ENCODE peak calls at places on chromosome 16, in five cellular contexts. N, P, B, S and Q are unnamed samples.

GRCh38 chr16:649646-650045 is 481 bp downstream of the WDR90 start:
- DNase-seq in N (no peak), P (no peak), B (peak; percentile 32), S (no peak), Q (peak; percentile 56)

GRCh38 chr16:27463741-27464662 is 62.0 kb downstream of the IL21R start:
- DNase-seq in N (no peak), P (no peak), B (no peak), S (no peak), Q (no peak)

GRCh38 chr16:24953721-24954120 is 61.4 kb downstream of the ARHGAP17 start:
- DNase-seq in N (no peak), P (peak; percentile 34), B (no peak), S (no peak), Q (no peak)

GRCh38 chr16:58506241-58507194 is 6.6 kb downstream of the NDRG4 start:
- DNase-seq in N (no peak), P (no peak), B (no peak), S (no peak), Q (no peak)

GRCh38 chr16:12158428-12158827 is 181.9 kb downstream of the SNX29 start:
- DNase-seq in N (no peak), P (no peak), B (no peak), S (no peak), Q (peak; percentile 99)

GRCh38 chr16:79158337-79158736 is 442.2 kb downstream of the MAF start:
- DNase-seq in N (no peak), P (no peak), B (no peak), S (no peak), Q (no peak)

GRCh38 chr16:569445-570254 is at the start of gene PIGQ:
- DNase-seq in N (peak; percentile 77), P (peak; percentile 63), B (peak; percentile 58), S (peak; percentile 69), Q (peak; percentile 78)

GRCh38 chr16:87278191-87279093 is 38.8 kb downstream of the C16orf95 start:
- DNase-seq in N (peak; percentile 86), P (peak; percentile 75), B (no peak), S (peak; percentile 60), Q (peak; percentile 48)

GRCh38 chr16:51544850-51545467 is 393.9 kb upstream of the SALL1 start:
- DNase-seq in N (no peak), P (no peak), B (no peak), S (no peak), Q (no peak)

GRCh38 chr16:51392651-51393187 is 241.6 kb upstream of the SALL1 start:
- DNase-seq in N (no peak), P (no peak), B (no peak), S (no peak), Q (peak; percentile 6)

GRCh38 chr16:15037003-15037402 is 18.9 kb downstream of the NTAN1 start:
- DNase-seq in N (no peak), P (no peak), B (peak; percentile 1), S (no peak), Q (no peak)

GRCh38 chr16:65274576-65274975 is 152.7 kb upstream of the CDH11 start:
- DNase-seq in N (no peak), P (no peak), B (no peak), S (no peak), Q (no peak)

GRCh38 chr16:56257260-56257659 is 66.0 kb downstream of the GNAO1 start:
- DNase-seq in N (no peak), P (peak; percentile 58), B (no peak), S (no peak), Q (no peak)

GRCh38 chr16:84643180-84643583 is 5.1 kb upstream of the KLHL36 start:
- DNase-seq in N (no peak), P (peak; percentile 58), B (no peak), S (peak; percentile 40), Q (peak; percentile 87)

GRCh38 chr16:58853830-58854229 is 119.7 kb upstream of the GOT2 start:
- DNase-seq in N (no peak), P (no peak), B (no peak), S (no peak), Q (no peak)

GRCh38 chr16:12758670-12759558 is 44.8 kb downstream of the CPPED1 start:
- DNase-seq in N (no peak), P (no peak), B (no peak), S (no peak), Q (no peak)

GRCh38 chr16:7246578-7246977 is 86.1 kb upstream of the RBFOX1 start:
- DNase-seq in N (peak; percentile 82), P (no peak), B (no peak), S (no peak), Q (peak; percentile 3)

GRCh38 chr16:84144301-84144858 is 597 bp downstream of the HSDL1 start:
- DNase-seq in N (peak; percentile 44), P (peak; percentile 33), B (peak; percentile 24), S (peak; percentile 35), Q (peak; percentile 4)

GRCh38 chr16:21986692-21987246 is 14.1 kb downstream of the PDZD9 start:
- DNase-seq in N (no peak), P (no peak), B (no peak), S (no peak), Q (no peak)

GRCh38 chr16:929674-930073 is 41.1 kb downstream of the LMF1 start:
- DNase-seq in N (no peak), P (no peak), B (no peak), S (no peak), Q (no peak)

GRCh38 chr16:85460983-85461813 is 151.9 kb upstream of the GSE1 start:
- DNase-seq in N (no peak), P (no peak), B (no peak), S (peak; percentile 71), Q (peak; percentile 33)

GRCh38 chr16:75576384-75576811 is 10.2 kb downstream of the GABARAPL2 start:
- DNase-seq in N (no peak), P (no peak), B (no peak), S (no peak), Q (no peak)

GRCh38 chr16:16150117-16150877 is 73.0 kb downstream of the ABCC6 start:
- DNase-seq in N (no peak), P (peak; percentile 48), B (no peak), S (no peak), Q (peak; percentile 22)

GRCh38 chr16:14564881-14565687 is 65.0 kb downstream of the PARN start:
- DNase-seq in N (no peak), P (no peak), B (peak; percentile 70), S (no peak), Q (no peak)

GRCh38 chr16:86452451-86452850 is 57.9 kb upstream of the FOXF1 start:
- DNase-seq in N (no peak), P (no peak), B (no peak), S (no peak), Q (peak; percentile 98)

GRCh38 chr16:3457434-3458252 is 14.2 kb downstream of the NAA60 start:
- DNase-seq in N (peak; percentile 95), P (peak; percentile 90), B (peak; percentile 90), S (peak; percentile 91), Q (peak; percentile 92)

GRCh38 chr16:25912321-25912720 is 220.6 kb downstream of the HS3ST4 start:
- DNase-seq in N (no peak), P (no peak), B (peak; percentile 77), S (no peak), Q (no peak)

GRCh38 chr16:31008154-31008950 is 2.1 kb downstream of the STX1B start:
- DNase-seq in N (no peak), P (no peak), B (no peak), S (no peak), Q (peak; percentile 71)

GRCh38 chr16:31009894-31010293 is 544 bp downstream of the STX1B start:
- DNase-seq in N (no peak), P (no peak), B (no peak), S (no peak), Q (no peak)

GRCh38 chr16:31010943-31011342 is 505 bp upstream of the STX1B start:
- DNase-seq in N (no peak), P (no peak), B (no peak), S (no peak), Q (no peak)

GRCh38 chr16:31009120-31009519 is 1.3 kb downstream of the STX1B start:
- DNase-seq in N (no peak), P (no peak), B (no peak), S (no peak), Q (no peak)

DNA sequence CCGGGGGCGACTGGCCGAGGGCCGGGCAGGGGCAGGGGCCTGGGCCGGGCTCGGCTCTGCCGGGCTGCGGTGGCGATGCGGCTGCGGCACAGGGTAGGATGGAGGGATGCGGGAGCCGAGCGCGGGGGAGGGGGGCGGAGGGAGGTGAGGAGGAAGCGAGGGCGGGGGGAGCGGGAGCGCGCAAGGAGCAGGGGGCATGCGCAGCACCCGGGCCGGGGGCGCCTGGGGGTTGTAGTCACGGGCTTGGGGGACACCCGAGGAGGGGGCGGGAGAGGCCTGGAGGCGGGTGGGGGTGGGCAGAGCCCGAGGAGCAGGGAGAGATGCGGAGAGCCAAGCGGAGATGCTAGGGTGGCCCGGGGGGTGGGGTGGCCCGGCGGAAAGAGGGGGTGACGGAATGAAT is at the start of gene STX1B:
- DNase-seq in N (peak; percentile 77), P (peak; percentile 21), B (no peak), S (no peak), Q (no peak)
- H3K4me3 ChIP-seq in N (peak within 1 kb of the TSS; percentile 46), P (no peak within 1 kb of the TSS), B (no peak within 1 kb of the TSS), S (no peak within 1 kb of the TSS), Q (no peak within 1 kb of the TSS)

DNA sequence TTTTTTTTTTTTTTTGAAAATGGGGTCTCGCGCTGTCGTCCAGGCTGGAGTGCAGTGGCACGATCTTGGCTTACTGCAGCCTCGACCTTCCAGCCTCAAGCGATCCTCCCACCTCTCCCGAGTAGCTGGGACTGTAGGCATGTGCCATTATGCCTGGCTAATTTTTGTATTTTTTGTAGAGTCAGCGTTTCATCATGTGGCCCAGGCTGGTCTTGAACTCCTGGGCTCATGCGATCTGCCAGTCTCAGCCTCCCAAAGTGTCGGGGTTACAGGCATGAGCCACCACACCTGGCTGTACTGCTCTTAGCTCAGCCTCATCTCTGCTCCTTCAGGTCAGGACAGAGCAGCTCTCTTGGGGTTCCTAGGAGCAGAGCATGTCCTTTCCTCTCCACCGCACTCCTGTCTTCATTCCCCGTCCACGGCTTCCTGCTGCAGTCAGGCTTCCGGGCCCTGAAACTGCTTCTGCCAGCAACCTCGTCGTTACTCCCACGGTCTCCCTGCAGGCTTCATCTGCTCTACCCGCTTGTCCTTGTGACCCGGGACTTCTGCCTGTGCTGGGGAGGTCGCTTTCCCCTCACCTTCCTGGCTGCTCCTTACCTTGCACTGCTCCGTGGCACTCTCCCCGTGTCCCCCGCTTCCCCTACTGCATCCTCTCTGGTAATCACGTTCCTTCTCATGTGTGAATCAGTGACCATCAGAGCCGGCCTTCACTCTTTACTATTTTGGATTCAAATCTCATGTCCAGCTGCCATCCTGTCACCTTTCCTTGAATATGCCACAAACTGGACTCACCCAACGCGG is 38.0 kb downstream of the PRMT7 start:
- DNase-seq in N (no peak), P (no peak), B (no peak), S (no peak), Q (no peak)
- H3K36me3 ChIP-seq in N (peaks cover 19% of the 10 kb centered on the region), P (no peaks in the 10 kb centered on the region), B (no peaks in the 10 kb centered on the region), S (peaks cover 64% of the 10 kb centered on the region), Q (peaks cover 2% of the 10 kb centered on the region)

GRCh38 chr16:70579648-70580630 is 56.3 kb downstream of the SF3B3 start:
- DNase-seq in N (no peak), P (peak; percentile 51), B (no peak), S (peak; percentile 66), Q (no peak)
- H3K9me3 ChIP-seq in N (no peaks in the 10 kb centered on the region), P (no peaks in the 10 kb centered on the region), B (no peaks in the 10 kb centered on the region), S (no peaks in the 10 kb centered on the region), Q (no peaks in the 10 kb centered on the region)

GRCh38 chr16:52578007-52578828 is 31.3 kb upstream of the TOX3 start:
- DNase-seq in N (no peak), P (no peak), B (no peak), S (no peak), Q (no peak)
- H3K4me3 ChIP-seq in N (no peak overlapping the region), P (no peak overlapping the region), B (no peak overlapping the region), S (no peak overlapping the region), Q (no peak overlapping the region)

GRCh38 chr16:8631373-8631772 is 9.9 kb downstream of the METTL22 start:
- DNase-seq in N (no peak), P (no peak), B (no peak), S (no peak), Q (no peak)
- H3K36me3 ChIP-seq in N (peaks cover 73% of the 10 kb centered on the region), P (no peaks in the 10 kb centered on the region), B (peaks cover 7% of the 10 kb centered on the region), S (peaks cover 77% of the 10 kb centered on the region), Q (peaks cover 68% of the 10 kb centered on the region)